ENCODE peak calls at places on chromosomes 11 and 22, in ten cellular contexts. J, O, B, F, W, Q, Y, K, A and S are unnamed samples.

GRCh38 chr11:33942954-33943353 is 51.1 kb upstream of the LMO2 start:
- DNase-seq in J (no peak), O (peak), B (peak), F (no peak), W (no peak), Q (peak), Y (no peak), K (no peak), A (no peak), S (no peak)

GRCh38 chr11:133618500-133618899 is 86.2 kb upstream of the OPCML start:
- DNase-seq in J (no peak), O (no peak), B (no peak), F (no peak), W (no peak), Q (no peak), Y (no peak), K (no peak), A (no peak), S (no peak)

GRCh38 chr11:101915811-101916291 is 471 bp downstream of the ANGPTL5 start:
- DNase-seq in J (no peak), O (peak), B (no peak), F (no peak), W (no peak), Q (peak), Y (no peak), K (no peak), A (peak), S (no peak)

GRCh38 chr11:21105196-21105917 is 436.0 kb downstream of the NELL1 start:
- DNase-seq in J (no peak), O (no peak), B (no peak), F (no peak), W (no peak), Q (no peak), Y (no peak), K (no peak), A (no peak), S (no peak)

GRCh38 chr22:50252081-50253045 is 1.3 kb upstream of the HDAC10 start:
- DNase-seq in J (no peak), O (peak), B (peak), F (peak), W (peak), Q (peak), Y (no peak), K (no peak), A (peak), S (peak)

GRCh38 chr11:123054301-123055065 is 7.5 kb downstream of the HSPA8 start:
- DNase-seq in J (no peak), O (peak), B (no peak), F (no peak), W (no peak), Q (peak), Y (peak), K (peak), A (peak), S (peak)

GRCh38 chr11:120135838-120136237 is 2.1 kb downstream of the TRIM29 start:
- DNase-seq in J (no peak), O (no peak), B (no peak), F (no peak), W (no peak), Q (no peak), Y (no peak), K (no peak), A (no peak), S (no peak)

GRCh38 chr11:27213232-27213660 is 149.8 kb downstream of the CCDC34 start:
- DNase-seq in J (peak), O (peak), B (no peak), F (no peak), W (no peak), Q (peak), Y (no peak), K (peak), A (no peak), S (no peak)

GRCh38 chr11:61671527-61671926 is 8.7 kb upstream of the DAGLA start:
- DNase-seq in J (no peak), O (peak), B (no peak), F (no peak), W (no peak), Q (no peak), Y (no peak), K (no peak), A (no peak), S (no peak)

GRCh38 chr11:69316941-69317340 is 23.0 kb downstream of the MYEOV start:
- DNase-seq in J (no peak), O (no peak), B (no peak), F (no peak), W (no peak), Q (no peak), Y (no peak), K (no peak), A (no peak), S (no peak)